ENCODE peak calls at places on chromosomes 7 and 10, in eight cellular contexts. T is CD4-positive, alpha-beta memory T cell; Z is Panc1; J is upper lobe of right lung; Q is stomach; R is tibial artery; N is left ventricle myocardium inferior; A is ovary. W is an unnamed sample. For H3K36me3, the result is how much of the 10 kb centered on the place peaks cover.

GRCh38 chr10:28681928-28682750 is 4.8 kb downstream of the BAMBI start:
- DNase-seq in A (no peak), R (no peak), N (no peak), J (no peak), Q (no peak), T (no peak), Z (no peak), W (peak)

GRCh38 chr10:49518982-49519578 is 19.8 kb downstream of the ERCC6 start:
- DNase-seq in Q (no peak), J (no peak), T (no peak), R (no peak), Z (peak), N (no peak), A (no peak), W (peak)

GRCh38 chr7:130394421-130395188 is 14.3 kb downstream of the CPA1 start:
- DNase-seq in N (no peak), Q (no peak), T (no peak), Z (no peak), A (no peak), J (no peak), R (no peak), W (no peak)

GRCh38 chr7:77575187-77575586 is 38.1 kb downstream of the PTPN12 start:
- DNase-seq in Z (no peak), Q (no peak), J (no peak), A (peak), N (no peak), T (no peak), R (no peak), W (no peak)

GRCh38 chr10:99232357-99232999 is 3.2 kb downstream of the HPSE2 start:
- DNase-seq in J (no peak), R (peak), A (no peak), Q (no peak), Z (no peak), T (no peak), N (no peak), W (peak)

GRCh38 chr7:118311121-118311803 is 86.8 kb downstream of the ANKRD7 start:
- DNase-seq in Z (no peak), Q (no peak), T (no peak), R (no peak), J (no peak), A (no peak), N (no peak), W (no peak)

GRCh38 chr10:132518572-132519381 is 18.8 kb upstream of the INPP5A start:
- DNase-seq in N (peak), A (peak), T (no peak), Z (no peak), J (peak), R (peak), Q (peak), W (peak)

GRCh38 chr7:88516424-88516823 is 209.7 kb upstream of the STEAP4 start:
- DNase-seq in Z (no peak), N (no peak), Q (no peak), J (no peak), A (no peak), R (no peak), T (no peak), W (no peak)

GRCh38 chr7:95927781-95928180 is 155.4 kb downstream of the DYNC1I1 start:
- DNase-seq in N (peak), Q (peak), Z (no peak), J (no peak), T (no peak), R (no peak), A (peak), W (no peak)

GRCh38 chr10:99522511-99523250 is 10.1 kb upstream of the NKX2-3 start:
- DNase-seq in Z (no peak), J (no peak), T (no peak), N (no peak), A (no peak), Q (no peak), R (no peak), W (no peak)

DNA sequence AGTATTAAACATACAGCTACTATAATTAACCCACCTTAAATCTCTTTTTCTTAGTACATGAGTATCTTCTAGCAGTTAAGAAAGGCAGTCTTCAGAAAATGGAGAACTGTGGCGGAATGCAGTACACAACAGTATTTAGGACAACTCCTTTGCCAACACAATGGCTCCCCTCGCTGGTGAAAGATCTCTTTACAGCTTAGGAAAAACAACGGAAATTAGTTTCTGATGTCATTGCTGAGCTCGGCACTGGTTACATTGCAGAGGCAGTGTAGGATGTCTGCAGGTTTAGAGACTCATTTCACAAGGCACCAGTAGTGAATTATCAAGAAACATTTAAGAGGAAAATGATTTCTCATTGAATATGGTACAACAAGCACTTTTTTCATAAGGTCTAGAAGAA is 43.4 kb downstream of the GLRX3 start:
- DNase-seq in R (no peak), T (no peak), A (no peak), J (no peak), Q (no peak), Z (no peak), N (no peak), W (peak)
- H3K36me3 ChIP-seq in R (half or more), T (under half), A (under half), J (half or more), Q (half or more), Z (under half), N (half or more), W (under half)

DNA sequence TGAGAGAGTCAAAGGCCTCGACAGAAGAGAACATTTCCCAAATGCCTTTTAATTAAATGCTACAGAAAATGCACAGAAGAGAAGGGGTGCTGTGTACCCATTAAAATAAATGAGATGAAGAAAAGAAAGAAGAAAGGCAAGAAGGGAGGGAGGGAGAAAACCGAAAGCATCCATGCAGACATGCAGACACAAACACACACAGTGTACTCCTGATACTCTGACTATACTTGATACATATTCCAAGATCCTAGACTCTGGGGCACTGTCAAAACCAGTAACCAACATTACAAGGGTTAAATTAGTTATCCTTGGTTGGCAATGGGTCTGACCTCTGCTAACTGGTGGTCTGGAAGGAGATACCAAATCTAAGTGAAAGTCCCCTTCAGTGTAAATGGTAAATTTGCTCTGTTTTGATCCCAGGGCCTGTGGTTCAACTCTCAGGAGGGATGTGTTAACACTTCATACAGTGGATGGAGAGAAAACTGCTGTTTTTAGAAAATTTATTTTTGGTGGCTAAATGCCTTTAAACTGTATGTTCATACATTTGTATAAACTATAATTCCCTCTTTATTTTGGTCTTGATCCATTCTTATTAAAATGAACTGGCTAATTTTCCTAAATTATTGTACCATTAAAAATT is 241.3 kb downstream of the GLI3 start:
- DNase-seq in N (no peak), J (no peak), A (no peak), Z (no peak), R (no peak), Q (no peak), T (no peak), W (no peak)
- H3K27ac ChIP-seq in N (no peak), J (no peak), A (no peak), Z (peak), R (no peak), Q (no peak), T (no peak), W (no peak)

DNA sequence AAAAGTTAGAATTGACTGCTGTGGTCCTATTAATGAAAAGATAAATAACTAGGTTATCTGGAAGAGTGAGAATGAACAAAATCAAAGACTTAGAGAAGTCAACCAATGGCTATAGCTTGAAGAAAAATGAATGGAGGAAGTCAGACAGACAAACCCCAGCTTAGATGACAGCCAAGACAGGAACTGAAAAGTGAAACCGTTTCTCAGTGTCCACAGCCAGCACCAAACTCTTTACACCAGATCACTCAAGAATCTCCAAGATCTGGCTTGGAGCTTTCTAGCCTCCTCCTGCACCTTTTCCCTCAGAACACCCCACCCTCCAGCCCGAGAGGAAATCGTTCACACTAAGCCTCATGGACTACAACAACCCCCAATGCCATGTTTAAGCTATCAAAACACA is 167.0 kb downstream of the SFMBT2 start:
- DNase-seq in N (no peak), A (no peak), T (no peak), Z (no peak), R (no peak), J (no peak), Q (no peak), W (no peak)
- H3K36me3 ChIP-seq in N (half or more), A (under half), T (under half), Z (under half), R (under half), J (under half), Q (under half), W (under half)

DNA sequence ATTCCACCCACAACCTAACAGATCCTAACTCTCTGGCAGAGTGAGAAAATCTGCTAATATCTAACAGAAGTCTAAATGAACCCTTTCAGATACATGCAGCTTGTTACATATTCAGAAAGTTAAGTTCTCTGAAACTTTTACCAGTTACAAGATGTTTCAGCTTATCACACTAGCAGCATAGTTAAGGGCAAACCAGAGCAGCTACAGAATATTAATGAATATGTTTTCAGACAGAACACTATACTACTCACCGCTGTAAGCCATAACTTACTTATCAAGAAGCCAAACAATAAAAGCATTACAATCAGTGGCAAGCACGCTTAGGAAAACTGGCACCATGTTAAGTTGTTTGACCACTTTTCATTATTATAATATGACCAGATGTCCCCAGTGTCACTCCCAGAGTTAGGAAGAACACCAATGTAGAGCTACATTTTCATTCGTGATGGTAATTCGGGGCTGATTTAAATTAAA is 2.7 kb downstream of the ITGB1 start:
- DNase-seq in T (no peak), A (no peak), Z (no peak), R (no peak), Q (no peak), J (no peak), N (no peak), W (no peak)
- H3K27ac ChIP-seq in T (peak), A (no peak), Z (peak), R (peak), Q (no peak), J (no peak), N (peak), W (peak)

DNA sequence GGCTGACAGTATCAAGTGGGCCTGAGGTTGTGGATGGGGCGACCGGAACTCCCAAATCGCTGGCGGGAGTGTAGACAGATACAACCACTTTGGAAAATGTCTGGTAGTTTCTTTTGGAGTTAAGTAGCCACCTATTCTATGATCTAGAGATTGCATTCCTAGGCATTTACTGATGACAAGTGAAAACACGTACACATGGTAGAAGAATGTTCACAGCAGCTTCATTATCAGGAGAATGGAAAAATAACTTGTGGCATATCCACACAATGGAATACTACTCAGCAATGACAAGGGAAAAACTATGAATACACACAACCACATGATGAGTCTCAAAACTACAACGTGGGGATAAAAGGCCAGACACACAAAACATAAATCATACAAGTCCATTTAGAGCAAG is 146.0 kb downstream of the MYOF start:
- DNase-seq in J (no peak), N (no peak), R (no peak), A (no peak), Q (no peak), T (no peak), Z (no peak), W (no peak)
- H3K36me3 ChIP-seq in J (half or more), N (half or more), R (half or more), A (under half), Q (half or more), T (under half), Z (half or more), W (under half)